ENCODE peak calls at places on chromosomes 4 and X, in nine cellular contexts. One of them, this sample, is unnamed.

GRCh38 chr4:89249716-89250361 is 57.8 kb downstream of the GPRIN3 start:
- DNase-seq in activated CD8-positive, alpha-beta memory T cell treated with anti-CD3 and anti-CD28 coated beads for 24 hours: no peak
- DNase-seq in esophagus squamous epithelium: no peak
- DNase-seq in NCI-H1105: no peak
- DNase-seq in activated naive CD4-positive, alpha-beta T cell: no peak
- DNase-seq in T-helper 1 cell: no peak
- DNase-seq in AG09319: no peak
- DNase-seq in mesenteric fat pad: no peak
- DNase-seq in right cardiac atrium: no peak
- DNase-seq in this sample: no peak

GRCh38 chr4:8078109-8078494 is 80.5 kb downstream of the ABLIM2 start:
- DNase-seq in AG09319: no peak
- DNase-seq in NCI-H1105: no peak
- DNase-seq in T-helper 1 cell: no peak
- DNase-seq in activated CD8-positive, alpha-beta memory T cell treated with anti-CD3 and anti-CD28 coated beads for 24 hours: no peak
- DNase-seq in mesenteric fat pad: no peak
- DNase-seq in esophagus squamous epithelium: no peak
- DNase-seq in right cardiac atrium: no peak
- DNase-seq in activated naive CD4-positive, alpha-beta T cell: no peak
- DNase-seq in this sample: no peak

GRCh38 chr4:156029691-156030090 is 76.0 kb upstream of the CTSO start:
- DNase-seq in AG09319: no peak
- DNase-seq in right cardiac atrium: no peak
- DNase-seq in activated CD8-positive, alpha-beta memory T cell treated with anti-CD3 and anti-CD28 coated beads for 24 hours: no peak
- DNase-seq in mesenteric fat pad: no peak
- DNase-seq in activated naive CD4-positive, alpha-beta T cell: no peak
- DNase-seq in esophagus squamous epithelium: no peak
- DNase-seq in T-helper 1 cell: no peak
- DNase-seq in NCI-H1105: no peak
- DNase-seq in this sample: no peak

GRCh38 chr4:180028682-180029081 is 2214.5 kb upstream of the TENM3 start:
- DNase-seq in AG09319: no peak
- DNase-seq in T-helper 1 cell: no peak
- DNase-seq in esophagus squamous epithelium: no peak
- DNase-seq in right cardiac atrium: peak
- DNase-seq in mesenteric fat pad: no peak
- DNase-seq in activated CD8-positive, alpha-beta memory T cell treated with anti-CD3 and anti-CD28 coated beads for 24 hours: no peak
- DNase-seq in NCI-H1105: no peak
- DNase-seq in activated naive CD4-positive, alpha-beta T cell: no peak
- DNase-seq in this sample: no peak

GRCh38 chrX:119682019-119682989 is 10.7 kb downstream of the SEPTIN6 start:
- DNase-seq in esophagus squamous epithelium: no peak
- DNase-seq in T-helper 1 cell: no peak
- DNase-seq in AG09319: no peak
- DNase-seq in mesenteric fat pad: no peak
- DNase-seq in activated naive CD4-positive, alpha-beta T cell: no peak
- DNase-seq in activated CD8-positive, alpha-beta memory T cell treated with anti-CD3 and anti-CD28 coated beads for 24 hours: no peak
- DNase-seq in NCI-H1105: no peak
- DNase-seq in right cardiac atrium: no peak
- DNase-seq in this sample: peak

GRCh38 chr4:124177647-124178425 is 534.7 kb downstream of the ANKRD50 start:
- DNase-seq in activated CD8-positive, alpha-beta memory T cell treated with anti-CD3 and anti-CD28 coated beads for 24 hours: no peak
- DNase-seq in NCI-H1105: no peak
- DNase-seq in T-helper 1 cell: no peak
- DNase-seq in esophagus squamous epithelium: no peak
- DNase-seq in AG09319: peak
- DNase-seq in activated naive CD4-positive, alpha-beta T cell: no peak
- DNase-seq in mesenteric fat pad: no peak
- DNase-seq in right cardiac atrium: no peak
- DNase-seq in this sample: no peak

GRCh38 chrX:9824554-9824953 is 38.3 kb downstream of the SHROOM2 start:
- DNase-seq in NCI-H1105: no peak
- DNase-seq in right cardiac atrium: no peak
- DNase-seq in T-helper 1 cell: no peak
- DNase-seq in activated CD8-positive, alpha-beta memory T cell treated with anti-CD3 and anti-CD28 coated beads for 24 hours: no peak
- DNase-seq in activated naive CD4-positive, alpha-beta T cell: no peak
- DNase-seq in AG09319: no peak
- DNase-seq in mesenteric fat pad: no peak
- DNase-seq in esophagus squamous epithelium: no peak
- DNase-seq in this sample: no peak

GRCh38 chr4:56612282-56612681 is 68.8 kb downstream of the HOPX start:
- DNase-seq in esophagus squamous epithelium: no peak
- DNase-seq in activated naive CD4-positive, alpha-beta T cell: no peak
- DNase-seq in AG09319: no peak
- DNase-seq in mesenteric fat pad: no peak
- DNase-seq in activated CD8-positive, alpha-beta memory T cell treated with anti-CD3 and anti-CD28 coated beads for 24 hours: no peak
- DNase-seq in T-helper 1 cell: no peak
- DNase-seq in NCI-H1105: no peak
- DNase-seq in right cardiac atrium: no peak
- DNase-seq in this sample: no peak

GRCh38 chrX:46959101-46959500 is 46.9 kb downstream of the JADE3 start:
- DNase-seq in esophagus squamous epithelium: no peak
- DNase-seq in T-helper 1 cell: no peak
- DNase-seq in AG09319: no peak
- DNase-seq in right cardiac atrium: no peak
- DNase-seq in NCI-H1105: no peak
- DNase-seq in mesenteric fat pad: no peak
- DNase-seq in activated naive CD4-positive, alpha-beta T cell: no peak
- DNase-seq in activated CD8-positive, alpha-beta memory T cell treated with anti-CD3 and anti-CD28 coated beads for 24 hours: no peak
- DNase-seq in this sample: no peak

GRCh38 chrX:10620121-10620699 is at the start of gene MID1:
- DNase-seq in esophagus squamous epithelium: no peak
- DNase-seq in activated naive CD4-positive, alpha-beta T cell: no peak
- DNase-seq in mesenteric fat pad: no peak
- DNase-seq in AG09319: peak
- DNase-seq in right cardiac atrium: peak
- DNase-seq in NCI-H1105: peak
- DNase-seq in T-helper 1 cell: no peak
- DNase-seq in activated CD8-positive, alpha-beta memory T cell treated with anti-CD3 and anti-CD28 coated beads for 24 hours: no peak
- DNase-seq in this sample: peak

GRCh38 chrX:110418220-110418856 is 59.7 kb downstream of the RTL9 start:
- DNase-seq in NCI-H1105: peak
- DNase-seq in right cardiac atrium: peak
- DNase-seq in mesenteric fat pad: no peak
- DNase-seq in activated naive CD4-positive, alpha-beta T cell: no peak
- DNase-seq in activated CD8-positive, alpha-beta memory T cell treated with anti-CD3 and anti-CD28 coated beads for 24 hours: no peak
- DNase-seq in AG09319: no peak
- DNase-seq in esophagus squamous epithelium: no peak
- DNase-seq in T-helper 1 cell: no peak
- DNase-seq in this sample: no peak

GRCh38 chr4:174212061-174212460 is 71.4 kb downstream of the FBXO8 start:
- DNase-seq in activated naive CD4-positive, alpha-beta T cell: no peak
- DNase-seq in AG09319: no peak
- DNase-seq in esophagus squamous epithelium: no peak
- DNase-seq in mesenteric fat pad: no peak
- DNase-seq in right cardiac atrium: no peak
- DNase-seq in T-helper 1 cell: no peak
- DNase-seq in activated CD8-positive, alpha-beta memory T cell treated with anti-CD3 and anti-CD28 coated beads for 24 hours: no peak
- DNase-seq in NCI-H1105: no peak
- DNase-seq in this sample: no peak

GRCh38 chrX:53317365-53318069 is 36.1 kb upstream of the IQSEC2 start:
- DNase-seq in AG09319: peak
- DNase-seq in mesenteric fat pad: no peak
- DNase-seq in esophagus squamous epithelium: no peak
- DNase-seq in NCI-H1105: peak
- DNase-seq in right cardiac atrium: peak
- DNase-seq in activated CD8-positive, alpha-beta memory T cell treated with anti-CD3 and anti-CD28 coated beads for 24 hours: peak
- DNase-seq in activated naive CD4-positive, alpha-beta T cell: peak
- DNase-seq in T-helper 1 cell: peak
- DNase-seq in this sample: peak

GRCh38 chr4:1971456-1972200 is 37.1 kb downstream of the NELFA start:
- DNase-seq in right cardiac atrium: no peak
- DNase-seq in activated CD8-positive, alpha-beta memory T cell treated with anti-CD3 and anti-CD28 coated beads for 24 hours: no peak
- DNase-seq in NCI-H1105: no peak
- DNase-seq in AG09319: no peak
- DNase-seq in T-helper 1 cell: no peak
- DNase-seq in esophagus squamous epithelium: no peak
- DNase-seq in activated naive CD4-positive, alpha-beta T cell: no peak
- DNase-seq in mesenteric fat pad: no peak
- DNase-seq in this sample: no peak

GRCh38 chrX:124540474-124540873 is 194.1 kb downstream of the SH2D1A start:
- DNase-seq in esophagus squamous epithelium: no peak
- DNase-seq in mesenteric fat pad: no peak
- DNase-seq in T-helper 1 cell: no peak
- DNase-seq in AG09319: no peak
- DNase-seq in NCI-H1105: no peak
- DNase-seq in right cardiac atrium: no peak
- DNase-seq in activated CD8-positive, alpha-beta memory T cell treated with anti-CD3 and anti-CD28 coated beads for 24 hours: no peak
- DNase-seq in activated naive CD4-positive, alpha-beta T cell: no peak
- DNase-seq in this sample: no peak

GRCh38 chrX:23292979-23293651 is 41.5 kb upstream of the PTCHD1 start:
- DNase-seq in right cardiac atrium: no peak
- DNase-seq in T-helper 1 cell: no peak
- DNase-seq in activated CD8-positive, alpha-beta memory T cell treated with anti-CD3 and anti-CD28 coated beads for 24 hours: no peak
- DNase-seq in NCI-H1105: no peak
- DNase-seq in esophagus squamous epithelium: no peak
- DNase-seq in mesenteric fat pad: no peak
- DNase-seq in activated naive CD4-positive, alpha-beta T cell: no peak
- DNase-seq in AG09319: no peak
- DNase-seq in this sample: no peak

GRCh38 chrX:9880912-9881311 is 86.2 kb upstream of the CLDN34 start:
- DNase-seq in esophagus squamous epithelium: no peak
- DNase-seq in T-helper 1 cell: no peak
- DNase-seq in right cardiac atrium: no peak
- DNase-seq in NCI-H1105: no peak
- DNase-seq in activated naive CD4-positive, alpha-beta T cell: no peak
- DNase-seq in AG09319: no peak
- DNase-seq in mesenteric fat pad: peak
- DNase-seq in activated CD8-positive, alpha-beta memory T cell treated with anti-CD3 and anti-CD28 coated beads for 24 hours: no peak
- DNase-seq in this sample: no peak

GRCh38 chr4:149790172-149790907 is 25.3 kb downstream of the IQCM start:
- DNase-seq in T-helper 1 cell: no peak
- DNase-seq in NCI-H1105: no peak
- DNase-seq in activated CD8-positive, alpha-beta memory T cell treated with anti-CD3 and anti-CD28 coated beads for 24 hours: no peak
- DNase-seq in esophagus squamous epithelium: no peak
- DNase-seq in right cardiac atrium: no peak
- DNase-seq in AG09319: no peak
- DNase-seq in activated naive CD4-positive, alpha-beta T cell: no peak
- DNase-seq in mesenteric fat pad: no peak
- DNase-seq in this sample: no peak

GRCh38 chrX:68685722-68686683 is 38.5 kb downstream of the STARD8 start:
- DNase-seq in AG09319: no peak
- DNase-seq in mesenteric fat pad: no peak
- DNase-seq in activated CD8-positive, alpha-beta memory T cell treated with anti-CD3 and anti-CD28 coated beads for 24 hours: no peak
- DNase-seq in activated naive CD4-positive, alpha-beta T cell: no peak
- DNase-seq in esophagus squamous epithelium: peak
- DNase-seq in right cardiac atrium: peak
- DNase-seq in NCI-H1105: no peak
- DNase-seq in T-helper 1 cell: no peak
- DNase-seq in this sample: peak

GRCh38 chr4:114132199-114132598 is 152.8 kb upstream of the ARSJ start:
- DNase-seq in esophagus squamous epithelium: no peak
- DNase-seq in mesenteric fat pad: no peak
- DNase-seq in T-helper 1 cell: no peak
- DNase-seq in activated CD8-positive, alpha-beta memory T cell treated with anti-CD3 and anti-CD28 coated beads for 24 hours: no peak
- DNase-seq in activated naive CD4-positive, alpha-beta T cell: no peak
- DNase-seq in AG09319: no peak
- DNase-seq in right cardiac atrium: peak
- DNase-seq in NCI-H1105: no peak
- DNase-seq in this sample: no peak

GRCh38 chrX:130467936-130468335 is 66.1 kb downstream of the RBMX2 start:
- DNase-seq in NCI-H1105: no peak
- DNase-seq in activated naive CD4-positive, alpha-beta T cell: no peak
- DNase-seq in esophagus squamous epithelium: no peak
- DNase-seq in mesenteric fat pad: no peak
- DNase-seq in right cardiac atrium: no peak
- DNase-seq in T-helper 1 cell: no peak
- DNase-seq in AG09319: no peak
- DNase-seq in activated CD8-positive, alpha-beta memory T cell treated with anti-CD3 and anti-CD28 coated beads for 24 hours: no peak
- DNase-seq in this sample: no peak

GRCh38 chrX:275967-276587 is 5.1 kb upstream of the PLCXD1 start:
- DNase-seq in activated CD8-positive, alpha-beta memory T cell treated with anti-CD3 and anti-CD28 coated beads for 24 hours: peak
- DNase-seq in activated naive CD4-positive, alpha-beta T cell: no peak
- DNase-seq in mesenteric fat pad: no peak
- DNase-seq in esophagus squamous epithelium: no peak
- DNase-seq in right cardiac atrium: peak
- DNase-seq in NCI-H1105: no peak
- DNase-seq in T-helper 1 cell: peak
- DNase-seq in AG09319: no peak
- DNase-seq in this sample: no peak

GRCh38 chr4:151488968-151489367 is 80.0 kb downstream of the FHIP1A start:
- DNase-seq in T-helper 1 cell: no peak
- DNase-seq in activated naive CD4-positive, alpha-beta T cell: no peak
- DNase-seq in esophagus squamous epithelium: no peak
- DNase-seq in activated CD8-positive, alpha-beta memory T cell treated with anti-CD3 and anti-CD28 coated beads for 24 hours: no peak
- DNase-seq in right cardiac atrium: no peak
- DNase-seq in NCI-H1105: no peak
- DNase-seq in AG09319: no peak
- DNase-seq in mesenteric fat pad: no peak
- DNase-seq in this sample: no peak

GRCh38 chr4:40214661-40215418 is 18.0 kb downstream of the RHOH start:
- DNase-seq in right cardiac atrium: no peak
- DNase-seq in T-helper 1 cell: no peak
- DNase-seq in activated naive CD4-positive, alpha-beta T cell: no peak
- DNase-seq in esophagus squamous epithelium: no peak
- DNase-seq in activated CD8-positive, alpha-beta memory T cell treated with anti-CD3 and anti-CD28 coated beads for 24 hours: no peak
- DNase-seq in AG09319: no peak
- DNase-seq in mesenteric fat pad: no peak
- DNase-seq in NCI-H1105: no peak
- DNase-seq in this sample: no peak

GRCh38 chr4:185589067-185589844 is 53.9 kb upstream of the PDLIM3 start:
- DNase-seq in AG09319: no peak
- DNase-seq in activated naive CD4-positive, alpha-beta T cell: no peak
- DNase-seq in esophagus squamous epithelium: no peak
- DNase-seq in mesenteric fat pad: no peak
- DNase-seq in T-helper 1 cell: no peak
- DNase-seq in right cardiac atrium: no peak
- DNase-seq in NCI-H1105: no peak
- DNase-seq in activated CD8-positive, alpha-beta memory T cell treated with anti-CD3 and anti-CD28 coated beads for 24 hours: no peak
- DNase-seq in this sample: no peak

GRCh38 chr4:45317276-45317675 is 590.9 kb upstream of the GNPDA2 start:
- DNase-seq in AG09319: no peak
- DNase-seq in activated CD8-positive, alpha-beta memory T cell treated with anti-CD3 and anti-CD28 coated beads for 24 hours: no peak
- DNase-seq in mesenteric fat pad: no peak
- DNase-seq in activated naive CD4-positive, alpha-beta T cell: no peak
- DNase-seq in NCI-H1105: no peak
- DNase-seq in right cardiac atrium: no peak
- DNase-seq in T-helper 1 cell: no peak
- DNase-seq in esophagus squamous epithelium: no peak
- DNase-seq in this sample: no peak